ENCODE peak calls at places on chromosomes 16 and 17, in five cellular contexts. R, B, Z, L and V are unnamed samples.

GRCh38 chr16:85935957-85936760 is 37.2 kb downstream of the IRF8 start:
- DNase-seq in R (peak), B (no peak), Z (no peak), L (no peak), V (no peak)

GRCh38 chr17:38415250-38416194 is 12.7 kb upstream of the ARHGAP23 start:
- DNase-seq in R (peak), B (no peak), Z (peak), L (no peak), V (no peak)

GRCh38 chr16:77117687-77118086 is 73.3 kb upstream of the MON1B start:
- DNase-seq in R (no peak), B (no peak), Z (no peak), L (no peak), V (no peak)

GRCh38 chr17:74368341-74369152 is 1.2 kb downstream of the GPR142 start:
- DNase-seq in R (peak), B (peak), Z (peak), L (peak), V (no peak)

GRCh38 chr16:74773431-74774222 is 993 bp downstream of the FA2H start:
- DNase-seq in R (no peak), B (no peak), Z (no peak), L (no peak), V (no peak)

GRCh38 chr17:16872836-16873653 is 98.9 kb downstream of the TNFRSF13B start:
- DNase-seq in R (no peak), B (no peak), Z (peak), L (no peak), V (no peak)

GRCh38 chr16:66523861-66524354 is 26.0 kb downstream of the TK2 start:
- DNase-seq in R (no peak), B (no peak), Z (no peak), L (no peak), V (no peak)

GRCh38 chr16:24497405-24497804 is 42.0 kb upstream of the RBBP6 start:
- DNase-seq in R (no peak), B (no peak), Z (no peak), L (no peak), V (no peak)

GRCh38 chr17:83062818-83063671 is 16.4 kb upstream of the METRNL start:
- DNase-seq in R (no peak), B (peak), Z (no peak), L (peak), V (peak)

GRCh38 chr17:8056232-8056975 is 17.5 kb downstream of the ALOX15B start:
- DNase-seq in R (peak), B (peak), Z (no peak), L (peak), V (no peak)

GRCh38 chr16:87834668-87835473 is 34.4 kb downstream of the SLC7A5 start:
- DNase-seq in R (no peak), B (no peak), Z (peak), L (no peak), V (no peak)

GRCh38 chr17:68567581-68567980 is 33.6 kb downstream of the FAM20A start:
- DNase-seq in R (no peak), B (no peak), Z (no peak), L (no peak), V (no peak)

GRCh38 chr16:48576927-48577326 is 33.1 kb downstream of the N4BP1 start:
- DNase-seq in R (no peak), B (no peak), Z (peak), L (no peak), V (no peak)

GRCh38 chr16:2156849-2157224 is 1.3 kb downstream of the TRAF7 start:
- DNase-seq in R (no peak), B (no peak), Z (no peak), L (no peak), V (no peak)

GRCh38 chr17:73792994-73793393 is 148.7 kb upstream of the SDK2 start:
- DNase-seq in R (no peak), B (no peak), Z (no peak), L (no peak), V (no peak)

GRCh38 chr16:51276335-51276734 is 125.3 kb upstream of the SALL1 start:
- DNase-seq in R (peak), B (no peak), Z (no peak), L (no peak), V (no peak)

GRCh38 chr17:77546772-77547201 is 406.0 kb downstream of the SEC14L1 start:
- DNase-seq in R (no peak), B (no peak), Z (no peak), L (no peak), V (no peak)

GRCh38 chr16:88739975-88740726 is 33.8 kb downstream of the CTU2 start:
- DNase-seq in R (no peak), B (no peak), Z (no peak), L (no peak), V (no peak)

GRCh38 chr16:56409195-56409594 is 16.1 kb downstream of the AMFR start:
- DNase-seq in R (no peak), B (no peak), Z (peak), L (no peak), V (no peak)

GRCh38 chr17:38869647-38870258 is at the start of gene LASP1:
- DNase-seq in R (peak), B (peak), Z (peak), L (peak), V (peak)

GRCh38 chr17:7208027-7208571 is 11.5 kb downstream of the DLG4 start:
- DNase-seq in R (no peak), B (peak), Z (no peak), L (no peak), V (no peak)

GRCh38 chr17:47277921-47278320 is 24.3 kb downstream of the ITGB3 start:
- DNase-seq in R (no peak), B (no peak), Z (no peak), L (no peak), V (no peak)

GRCh38 chr16:84449156-84450140 is 55.0 kb downstream of the MEAK7 start:
- DNase-seq in R (no peak), B (peak), Z (no peak), L (no peak), V (no peak)

GRCh38 chr17:28765038-28765437 is 21.2 kb downstream of the TRAF4 start:
- DNase-seq in R (no peak), B (no peak), Z (no peak), L (no peak), V (no peak)

GRCh38 chr17:80861892-80862291 is 129.7 kb upstream of the CHMP6 start:
- DNase-seq in R (peak), B (no peak), Z (peak), L (no peak), V (no peak)

GRCh38 chr16:82846806-82847205 is 220.0 kb downstream of the CDH13 start:
- DNase-seq in R (no peak), B (no peak), Z (no peak), L (no peak), V (no peak)

GRCh38 chr16:69934044-69934443 is 17.1 kb upstream of the CLEC18A start:
- DNase-seq in R (no peak), B (peak), Z (no peak), L (no peak), V (no peak)

GRCh38 chr17:49388290-49388640 is 26.2 kb upstream of the ZNF652 start:
- DNase-seq in R (no peak), B (no peak), Z (no peak), L (no peak), V (no peak)

DNA sequence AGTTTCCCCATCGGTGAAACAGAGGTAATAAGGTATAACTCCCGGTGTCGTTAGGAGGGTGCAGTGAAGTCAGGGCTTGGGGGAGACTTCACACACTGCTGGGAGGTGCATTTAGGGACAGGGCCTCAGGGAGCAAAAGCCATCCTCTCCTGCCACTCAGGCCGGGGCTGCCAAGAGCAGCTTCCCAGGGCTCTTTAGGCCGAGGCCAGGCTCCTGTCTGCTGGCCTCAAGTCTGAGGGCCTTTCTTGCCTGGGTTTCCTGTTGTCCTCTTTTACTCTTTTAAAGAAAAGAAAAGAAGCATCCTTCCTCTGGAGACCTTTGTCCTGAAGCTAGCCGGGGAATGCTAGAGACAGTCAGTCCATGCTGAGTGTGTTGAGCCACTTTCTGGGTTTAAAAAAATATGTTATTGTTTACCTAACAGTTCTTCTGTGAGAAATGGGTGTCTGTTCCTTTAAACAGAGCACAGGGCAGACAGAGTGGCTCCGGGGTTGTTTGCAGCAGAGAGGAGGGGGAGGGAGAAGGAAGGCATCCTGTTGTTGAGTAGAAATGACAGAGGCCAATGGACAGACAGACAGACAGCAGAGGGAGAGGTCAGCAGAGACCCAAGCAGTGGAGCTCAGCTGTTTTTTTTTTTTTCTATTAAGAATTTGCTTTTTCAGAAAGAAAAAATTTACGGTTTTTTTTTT is 79.1 kb downstream of the C17orf67 start:
- DNase-seq in R (no peak), B (no peak), Z (peak), L (no peak), V (no peak)
- H3K4me3 ChIP-seq in R (no peak), B (no peak), Z (no peak), L (no peak), V (no peak)

GRCh38 chr17:40886090-40886489 is 1.0 kb upstream of the KRT20 start:
- DNase-seq in R (no peak), B (no peak), Z (no peak), L (no peak), V (no peak)
- H3K27ac ChIP-seq in R (no peak), B (no peak), Z (no peak), L (no peak), V (no peak)

DNA sequence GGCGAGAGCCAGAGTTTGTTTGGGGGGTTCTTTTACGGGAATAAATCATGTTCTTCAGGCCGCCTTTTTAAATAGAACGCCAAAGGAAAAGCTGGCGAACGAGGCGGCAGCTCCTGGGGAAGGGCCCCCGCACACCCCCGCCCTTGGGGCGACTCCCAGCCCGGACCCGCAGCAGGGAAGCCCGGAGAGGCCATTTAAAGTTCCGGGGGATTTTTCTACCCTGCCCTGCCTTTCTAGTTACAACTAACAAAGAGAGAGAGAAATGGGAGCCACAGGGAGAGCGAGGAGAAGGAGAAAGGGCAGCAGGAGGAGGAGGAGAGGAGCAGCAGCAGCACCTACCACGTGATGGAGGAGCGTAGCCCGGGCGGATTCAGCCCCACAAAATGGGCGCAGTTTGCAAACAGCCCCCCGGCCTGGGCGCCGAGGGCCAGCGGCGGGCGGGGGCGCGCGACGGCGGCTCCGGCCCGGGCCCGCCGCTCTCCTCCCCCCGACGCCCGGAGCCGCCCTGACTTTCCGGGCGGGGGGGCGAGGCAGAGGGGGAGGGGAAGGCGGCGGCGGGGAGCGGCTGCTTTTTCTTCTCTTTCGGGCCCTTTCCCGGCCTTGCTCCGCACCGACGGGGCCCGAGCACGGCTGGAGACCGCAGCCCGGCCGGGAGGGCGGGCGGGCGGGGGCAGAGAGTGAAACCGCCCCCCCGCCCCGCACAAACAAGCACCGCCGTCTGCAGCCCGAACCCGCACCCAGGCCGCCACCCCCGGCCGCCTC is 564 bp downstream of the KANSL1 start:
- DNase-seq in R (peak), B (peak), Z (peak), L (peak), V (peak)
- TF ChIP-seq CTCF in R (no peak), B (no peak), Z (no peak), L (peak), V (no peak)

DNA sequence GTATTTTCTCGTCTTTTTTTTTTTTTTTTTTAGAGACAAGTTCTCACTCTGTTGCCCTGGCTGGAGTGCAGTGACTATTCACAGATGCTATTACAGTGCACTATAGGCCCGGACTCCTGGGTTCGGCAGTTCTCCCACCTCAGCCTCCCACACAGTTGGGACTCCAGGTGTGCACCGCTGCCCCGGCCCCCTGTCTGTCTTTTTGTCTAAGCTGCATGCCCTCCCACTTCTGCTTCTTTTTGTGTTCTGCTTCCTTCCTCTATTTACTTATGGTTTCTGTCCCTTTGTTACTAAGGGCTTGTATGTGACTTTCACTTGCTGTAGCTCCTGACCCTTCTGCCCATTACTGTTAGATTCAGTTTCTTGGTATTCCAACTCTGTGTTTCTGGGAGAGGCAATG is 20.5 kb downstream of the SLC7A6 start:
- DNase-seq in R (no peak), B (no peak), Z (no peak), L (no peak), V (no peak)
- H3K4me3 ChIP-seq in R (peak), B (no peak), Z (no peak), L (no peak), V (no peak)

GRCh38 chr17:834136-834535 is 52.0 kb downstream of the MRM3 start:
- DNase-seq in R (no peak), B (no peak), Z (no peak), L (no peak), V (no peak)

GRCh38 chr17:838486-838885 is 56.3 kb downstream of the MRM3 start:
- DNase-seq in R (no peak), B (no peak), Z (no peak), L (no peak), V (no peak)

GRCh38 chr17:835263-835662 is 53.1 kb downstream of the MRM3 start:
- DNase-seq in R (no peak), B (no peak), Z (no peak), L (peak), V (no peak)

GRCh38 chr17:841313-841712 is 59.2 kb downstream of the MRM3 start:
- DNase-seq in R (no peak), B (no peak), Z (no peak), L (no peak), V (no peak)

GRCh38 chr17:836154-836553 is 54.0 kb downstream of the MRM3 start:
- DNase-seq in R (no peak), B (no peak), Z (no peak), L (no peak), V (no peak)
- H3K27ac ChIP-seq in R (no peak), B (no peak), Z (no peak), L (no peak), V (no peak)